ENCODE peak calls at places on chromosomes 2 and 18, in four cellular contexts. T is MM.1S, X is astrocyte of the spinal cord, G is DND-41. P is an unnamed sample.

GRCh38 chr18:23281626-23282436 is 146.5 kb downstream of the CABLES1 start:
- DNase-seq in X (peak; percentile 42), T (no peak), G (no peak), P (no peak)

GRCh38 chr2:218582085-218582484 is 13.4 kb downstream of the CNOT9 start:
- DNase-seq in X (peak; percentile 79), G (no peak), T (no peak), P (no peak)

GRCh38 chr2:188439986-188440385 is 148.3 kb downstream of the GULP1 start:
- DNase-seq in T (no peak), G (no peak), X (no peak), P (no peak)

GRCh38 chr18:63244585-63244984 is 75.0 kb downstream of the BCL2 start:
- DNase-seq in T (no peak), X (no peak), G (no peak), P (no peak)

GRCh38 chr2:128450211-128451015 is 131.7 kb upstream of the HS6ST1 start:
- DNase-seq in T (no peak), G (peak; percentile 2), X (no peak), P (no peak)

GRCh38 chr2:120436885-120437603 is 91.1 kb downstream of the INHBB start:
- DNase-seq in T (peak; percentile 30), G (peak; percentile 6), X (peak; percentile 12), P (no peak)

GRCh38 chr18:35134190-35134730 is 93.0 kb downstream of the MAPRE2 start:
- DNase-seq in T (no peak), X (no peak), G (no peak), P (no peak)

GRCh38 chr18:36415606-36416005 is 118.1 kb downstream of the FHOD3 start:
- DNase-seq in T (no peak), X (no peak), G (no peak), P (no peak)

GRCh38 chr2:31511376-31511775 is 69.4 kb downstream of the SRD5A2 start:
- DNase-seq in T (no peak), G (no peak), X (no peak), P (no peak)

GRCh38 chr2:158414538-158414937 is 42.0 kb downstream of the CCDC148 start:
- DNase-seq in T (no peak), G (no peak), X (peak; percentile 39), P (no peak)

GRCh38 chr2:105288133-105288532 is 41.4 kb downstream of the TGFBRAP1 start:
- DNase-seq in G (no peak), T (no peak), X (no peak), P (no peak)
- TF ChIP-seq CTCF in G (no peak), T (no peak), X (no peak), P (no peak)

DNA sequence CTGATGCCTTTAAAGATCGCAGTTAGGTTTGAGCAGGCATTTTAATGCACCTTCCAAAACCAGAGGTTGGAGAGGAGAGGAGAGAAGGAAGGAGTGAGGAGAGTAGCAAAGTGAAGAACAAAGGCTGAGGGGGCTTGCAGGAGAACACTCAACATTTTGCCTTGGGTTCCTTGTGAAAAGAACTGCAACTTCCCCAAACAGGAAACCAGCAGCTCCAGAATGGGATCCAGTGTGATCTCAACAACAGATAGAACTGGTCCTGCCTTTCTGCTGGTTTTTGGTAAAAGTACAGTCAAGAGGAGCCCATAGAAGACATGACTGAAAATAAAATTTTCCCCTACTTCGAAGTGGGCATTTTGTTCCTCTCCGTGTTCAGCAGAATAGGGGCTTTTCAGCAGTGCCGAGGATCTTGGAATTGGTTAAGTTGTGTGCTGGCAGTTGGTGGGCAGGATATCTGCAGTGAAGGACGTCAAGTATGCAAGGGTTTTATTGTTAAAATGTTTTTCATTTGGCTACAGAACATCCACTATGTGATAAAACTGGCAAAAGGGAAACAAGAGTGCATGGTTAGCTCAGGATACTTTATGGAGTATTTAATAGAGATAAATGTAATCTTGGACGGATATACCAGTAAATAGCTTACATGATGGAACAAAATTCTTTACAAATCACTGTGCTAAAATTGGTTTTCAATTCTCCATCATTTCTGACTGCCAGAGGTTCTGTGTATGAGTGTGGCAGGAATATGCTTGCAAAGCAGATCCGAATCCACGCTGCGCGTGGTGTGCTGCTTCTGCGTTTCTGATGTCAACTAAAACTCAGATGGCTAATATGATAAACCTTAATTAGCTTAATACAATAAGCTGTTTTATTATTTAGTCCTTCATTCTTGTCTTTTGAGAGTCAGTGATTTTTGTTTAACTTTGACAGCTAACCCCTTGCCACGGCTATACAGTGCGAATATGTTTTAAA is 1.9 kb downstream of the ZNF532 start:
- DNase-seq in X (no peak), G (no peak), T (no peak), P (no peak)
- H3K4me3 ChIP-seq in X (peak overlapping the region; percentile 7), G (no peak overlapping the region), T (no peak overlapping the region), P (no peak overlapping the region)

GRCh38 chr2:191215666-191216065 is 29.5 kb upstream of the MYO1B start:
- DNase-seq in T (no peak), X (no peak), G (no peak), P (no peak)
- TF ChIP-seq CTCF in T (no peak), X (no peak), G (no peak), P (no peak)

DNA sequence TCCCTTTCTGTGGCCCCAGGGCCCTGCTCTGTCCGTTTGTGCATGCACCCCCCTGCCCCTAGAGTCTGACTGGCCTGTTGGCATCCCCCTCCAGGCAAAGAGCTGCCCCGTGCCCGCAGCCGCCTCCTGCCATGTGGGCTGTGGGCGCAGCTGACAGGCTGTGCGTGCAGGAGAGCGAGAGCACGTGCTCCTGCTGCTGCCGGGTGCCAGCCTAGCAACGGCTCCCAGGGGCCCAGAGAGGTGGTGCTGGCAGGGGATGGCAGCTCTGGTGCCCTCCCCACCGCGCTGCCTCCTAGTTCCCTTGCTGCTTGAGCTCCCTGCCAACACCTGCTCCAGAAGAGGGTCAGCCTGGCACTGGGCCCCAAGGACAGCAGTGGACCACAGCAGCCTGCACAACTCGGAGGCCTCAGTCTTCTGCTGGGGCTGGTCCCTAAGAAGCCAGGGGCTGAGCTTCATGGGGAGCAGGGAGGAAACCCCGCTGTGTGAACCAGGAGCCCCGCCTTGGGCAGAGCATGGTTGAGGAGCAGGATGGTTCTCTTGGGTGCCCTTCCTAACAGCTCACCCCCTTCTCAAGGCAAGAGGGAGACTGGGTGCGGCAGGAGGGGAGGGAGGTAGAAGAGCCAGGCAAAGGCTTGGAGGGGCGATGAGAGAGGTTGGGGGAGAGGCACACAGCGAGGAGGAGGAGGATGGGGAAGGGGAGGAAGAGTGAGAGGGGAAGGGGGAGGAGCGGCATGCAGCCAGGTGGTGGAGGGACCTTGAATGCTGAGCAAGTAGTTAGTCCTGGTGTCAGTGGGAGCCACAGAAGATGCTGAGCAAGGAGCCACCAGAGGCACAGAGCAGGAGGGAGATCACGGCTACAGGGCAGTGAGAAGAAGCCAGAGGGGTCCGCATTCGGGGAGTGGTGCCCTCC is 23.8 kb upstream of the PTMA start:
- DNase-seq in X (no peak), T (no peak), G (peak; percentile 87), P (no peak)
- H3K4me3 ChIP-seq in X (no peak overlapping the region), T (no peak overlapping the region), G (peak overlapping the region; percentile 49), P (no peak overlapping the region)

GRCh38 chr2:160353166-160353565 is 140.4 kb downstream of the RBMS1 start:
- DNase-seq in T (peak; percentile 22), G (peak; percentile 34), X (no peak), P (no peak)
- TF ChIP-seq CTCF in T (peak; percentile 47), G (peak; percentile 59), X (peak; percentile 21), P (peak; percentile 36)

GRCh38 chr2:200382883-200383282 is 76.4 kb downstream of the SPATS2L start:
- DNase-seq in X (no peak), T (no peak), G (no peak), P (no peak)
- H3K4me3 ChIP-seq in X (no peak overlapping the region), T (no peak overlapping the region), G (no peak overlapping the region), P (no peak overlapping the region)